ENCODE peak calls at places on chromosomes 3 and 15, in nine cellular contexts. K is transverse colon; Q is right lobe of liver; I is neuronal stem cell; M is IMR-90; U is CD8-positive, alpha-beta memory T cell; L is cardiac muscle cell; G is psoas muscle; D is ovary. O is an unnamed sample. For H3K27me3, the result is how much of the 10 kb centered on the place peaks cover.

GRCh38 chr3:38131621-38132369 is 5.1 kb downstream of the ACAA1 start:
- DNase-seq in K (peak), Q (peak), I (peak), M (peak), U (no peak), L (peak), G (no peak), D (no peak), O (no peak)

GRCh38 chr3:63479661-63480035 is 172.8 kb upstream of the SNTN start:
- DNase-seq in K (no peak), Q (no peak), I (no peak), M (no peak), U (no peak), L (peak), G (no peak), D (no peak), O (no peak)

GRCh38 chr3:32934150-32934742 is 17.2 kb upstream of the CCR4 start:
- DNase-seq in K (no peak), Q (no peak), I (peak), M (peak), U (no peak), L (peak), G (no peak), D (no peak), O (no peak)

GRCh38 chr3:104886220-104886995 is 480.3 kb upstream of the ALCAM start:
- DNase-seq in K (no peak), Q (no peak), I (no peak), M (peak), U (no peak), L (no peak), G (no peak), D (no peak), O (no peak)

GRCh38 chr3:39202094-39202493 is 9.7 kb upstream of the XIRP1 start:
- DNase-seq in K (no peak), Q (no peak), I (no peak), M (no peak), U (no peak), L (peak), G (no peak), D (no peak), O (no peak)

GRCh38 chr15:86021281-86022264 is 58.1 kb upstream of the AGBL1 start:
- DNase-seq in K (peak), Q (no peak), I (no peak), M (no peak), U (no peak), L (no peak), G (no peak), D (no peak), O (no peak)

GRCh38 chr3:8962226-8962861 is 928 bp downstream of the RAD18 start:
- DNase-seq in K (no peak), Q (no peak), I (no peak), M (peak), U (no peak), L (no peak), G (no peak), D (no peak), O (no peak)

GRCh38 chr3:111338059-111338698 is 203.8 kb upstream of the CD96 start:
- DNase-seq in K (peak), Q (no peak), I (no peak), M (peak), U (no peak), L (peak), G (no peak), D (no peak), O (no peak)

GRCh38 chr3:28799084-28799483 is 450.5 kb upstream of the AZI2 start:
- DNase-seq in K (no peak), Q (no peak), I (no peak), M (peak), U (no peak), L (peak), G (no peak), D (no peak), O (no peak)

GRCh38 chr3:37147676-37148075 is 26.7 kb downstream of the LRRFIP2 start:
- DNase-seq in K (no peak), Q (no peak), I (no peak), M (no peak), U (no peak), L (no peak), G (no peak), D (no peak), O (no peak)

GRCh38 chr15:82414536-82415191 is 15.0 kb upstream of the GOLGA6L9 start:
- DNase-seq in K (no peak), Q (no peak), I (no peak), M (peak), U (no peak), L (peak), G (no peak), D (no peak), O (no peak)

GRCh38 chr3:46488735-46489361 is 8.9 kb upstream of the RTP3 start:
- DNase-seq in K (peak), Q (peak), I (peak), M (peak), U (peak), L (peak), G (peak), D (peak), O (peak)

GRCh38 chr3:106302451-106303221 is 433.8 kb upstream of the CBLB start:
- DNase-seq in K (no peak), Q (no peak), I (no peak), M (no peak), U (no peak), L (no peak), G (no peak), D (no peak), O (no peak)

GRCh38 chr15:29800441-29801366 is 21.6 kb downstream of the TJP1 start:
- DNase-seq in K (no peak), Q (no peak), I (no peak), M (no peak), U (no peak), L (peak), G (no peak), D (no peak), O (no peak)

GRCh38 chr15:81303241-81304225 is 20.4 kb downstream of the STARD5 start:
- DNase-seq in K (no peak), Q (no peak), I (no peak), M (peak), U (peak), L (peak), G (no peak), D (no peak), O (no peak)

GRCh38 chr3:126557761-126558160 is 971 bp downstream of the C3orf22 start:
- DNase-seq in K (no peak), Q (no peak), I (no peak), M (no peak), U (no peak), L (no peak), G (no peak), D (no peak), O (no peak)

GRCh38 chr15:73800662-73801345 is 47.7 kb upstream of the INSYN1 start:
- DNase-seq in K (no peak), Q (no peak), I (no peak), M (peak), U (no peak), L (peak), G (peak), D (peak), O (no peak)

GRCh38 chr3:143847787-143848631 is at the start of gene SLC9A9:
- DNase-seq in K (peak), Q (no peak), I (no peak), M (peak), U (peak), L (peak), G (peak), D (no peak), O (no peak)

GRCh38 chr3:67808906-67809305 is 154.5 kb upstream of the SUCLG2 start:
- DNase-seq in K (no peak), Q (no peak), I (no peak), M (no peak), U (no peak), L (no peak), G (no peak), D (no peak), O (no peak)

GRCh38 chr3:185504636-185505035 is 5.8 kb upstream of the TMEM41A start:
- DNase-seq in K (no peak), Q (no peak), I (no peak), M (no peak), U (no peak), L (no peak), G (no peak), D (no peak), O (no peak)

GRCh38 chr15:91874992-91875651 is 21.6 kb downstream of the SLCO3A1 start:
- DNase-seq in K (no peak), Q (no peak), I (no peak), M (no peak), U (no peak), L (no peak), G (no peak), D (no peak), O (no peak)

GRCh38 chr3:187002915-187003314 is 72.6 kb downstream of the ST6GAL1 start:
- DNase-seq in K (no peak), Q (no peak), I (no peak), M (no peak), U (no peak), L (no peak), G (no peak), D (no peak), O (no peak)

GRCh38 chr15:20340931-20341661 is 200.5 kb downstream of the GOLGA6L6 start:
- DNase-seq in K (peak), Q (peak), I (no peak), M (no peak), U (no peak), L (peak), G (peak), D (peak), O (no peak)

GRCh38 chr3:128081846-128082245 is 29.6 kb downstream of the SEC61A1 start:
- DNase-seq in K (no peak), Q (peak), I (no peak), M (peak), U (no peak), L (peak), G (no peak), D (no peak), O (no peak)

GRCh38 chr3:41808152-41808551 is 153.8 kb downstream of the ULK4 start:
- DNase-seq in K (no peak), Q (no peak), I (no peak), M (peak), U (no peak), L (peak), G (no peak), D (no peak), O (no peak)

GRCh38 chr3:155702745-155703581 is 41.9 kb downstream of the PLCH1 start:
- DNase-seq in K (no peak), Q (no peak), I (no peak), M (no peak), U (no peak), L (no peak), G (no peak), D (no peak), O (no peak)

GRCh38 chr15:57135800-57136199 is 217.4 kb downstream of the TCF12 start:
- DNase-seq in K (no peak), Q (no peak), I (no peak), M (no peak), U (no peak), L (no peak), G (no peak), D (no peak), O (no peak)

GRCh38 chr3:190307164-190307545 is 15.1 kb downstream of the CLDN1 start:
- DNase-seq in K (no peak), Q (no peak), I (no peak), M (no peak), U (no peak), L (no peak), G (no peak), D (no peak), O (no peak)

GRCh38 chr3:44415421-44415820 is 62.0 kb downstream of the ZNF445 start:
- DNase-seq in K (no peak), Q (no peak), I (no peak), M (no peak), U (no peak), L (no peak), G (no peak), D (no peak), O (no peak)

GRCh38 chr3:194178693-194179092 is 42.7 kb downstream of the HES1 start:
- DNase-seq in K (no peak), Q (no peak), I (no peak), M (no peak), U (no peak), L (no peak), G (no peak), D (no peak), O (no peak)

GRCh38 chr3:5186089-5186853 is 1.2 kb upstream of the EDEM1 start:
- DNase-seq in K (no peak), Q (no peak), I (no peak), M (no peak), U (no peak), L (peak), G (no peak), D (no peak), O (no peak)

GRCh38 chr15:85642693-85643058 is 152.0 kb downstream of the KLHL25 start:
- DNase-seq in K (peak), Q (no peak), I (no peak), M (peak), U (no peak), L (peak), G (peak), D (peak), O (no peak)

GRCh38 chr15:43433661-43434303 is 59.2 kb downstream of the TP53BP1 start:
- DNase-seq in K (no peak), Q (no peak), I (no peak), M (no peak), U (no peak), L (no peak), G (no peak), D (no peak), O (no peak)

GRCh38 chr15:74275957-74276356 is 39.8 kb downstream of the CCDC33 start:
- DNase-seq in K (no peak), Q (no peak), I (no peak), M (no peak), U (no peak), L (no peak), G (no peak), D (no peak), O (no peak)

GRCh38 chr15:99123706-99124451 is 19.0 kb downstream of the SYNM start:
- DNase-seq in K (peak), Q (no peak), I (peak), M (peak), U (no peak), L (peak), G (peak), D (peak), O (no peak)

GRCh38 chr3:123289336-123290106 is 87.8 kb downstream of the SEC22A start:
- DNase-seq in K (no peak), Q (no peak), I (no peak), M (no peak), U (no peak), L (no peak), G (peak), D (no peak), O (no peak)

GRCh38 chr3:128492353-128493220 is at the start of gene GATA2:
- DNase-seq in K (no peak), Q (no peak), I (no peak), M (no peak), U (peak), L (no peak), G (peak), D (no peak), O (no peak)

GRCh38 chr15:65638681-65639089 is 16.9 kb downstream of the SLC24A1 start:
- DNase-seq in K (no peak), Q (no peak), I (peak), M (peak), U (peak), L (peak), G (no peak), D (no peak), O (peak)

GRCh38 chr15:51726302-51727073 is 11.0 kb downstream of the LYSMD2 start:
- DNase-seq in K (peak), Q (no peak), I (peak), M (peak), U (no peak), L (peak), G (peak), D (peak), O (no peak)
- H3K27ac ChIP-seq in K (peak), Q (no peak), I (no peak), M (no peak), U (no peak), L (peak), G (peak), D (peak), O (no peak)

GRCh38 chr15:37093480-37094410 is 6.6 kb downstream of the MEIS2 start:
- DNase-seq in K (no peak), Q (no peak), I (no peak), M (peak), U (no peak), L (peak), G (no peak), D (no peak), O (no peak)
- H3K27me3 ChIP-seq in K (half or more), Q (under half), I (under half), M (under half), U (under half), L (under half), G (under half), D (under half), O (under half)

GRCh38 chr15:89367485-89368451 is 33.1 kb upstream of the POLG start:
- DNase-seq in K (no peak), Q (no peak), I (no peak), M (no peak), U (no peak), L (peak), G (no peak), D (no peak), O (no peak)

GRCh38 chr15:89369548-89369947 is 34.9 kb upstream of the POLG start:
- DNase-seq in K (no peak), Q (no peak), I (no peak), M (no peak), U (no peak), L (no peak), G (no peak), D (no peak), O (no peak)

GRCh38 chr15:89366656-89367393 is 32.2 kb upstream of the POLG start:
- DNase-seq in K (no peak), Q (no peak), I (no peak), M (no peak), U (no peak), L (no peak), G (no peak), D (no peak), O (no peak)

GRCh38 chr15:89370120-89371077 is 35.8 kb upstream of the POLG start:
- DNase-seq in K (no peak), Q (no peak), I (no peak), M (no peak), U (no peak), L (no peak), G (no peak), D (no peak), O (no peak)

DNA sequence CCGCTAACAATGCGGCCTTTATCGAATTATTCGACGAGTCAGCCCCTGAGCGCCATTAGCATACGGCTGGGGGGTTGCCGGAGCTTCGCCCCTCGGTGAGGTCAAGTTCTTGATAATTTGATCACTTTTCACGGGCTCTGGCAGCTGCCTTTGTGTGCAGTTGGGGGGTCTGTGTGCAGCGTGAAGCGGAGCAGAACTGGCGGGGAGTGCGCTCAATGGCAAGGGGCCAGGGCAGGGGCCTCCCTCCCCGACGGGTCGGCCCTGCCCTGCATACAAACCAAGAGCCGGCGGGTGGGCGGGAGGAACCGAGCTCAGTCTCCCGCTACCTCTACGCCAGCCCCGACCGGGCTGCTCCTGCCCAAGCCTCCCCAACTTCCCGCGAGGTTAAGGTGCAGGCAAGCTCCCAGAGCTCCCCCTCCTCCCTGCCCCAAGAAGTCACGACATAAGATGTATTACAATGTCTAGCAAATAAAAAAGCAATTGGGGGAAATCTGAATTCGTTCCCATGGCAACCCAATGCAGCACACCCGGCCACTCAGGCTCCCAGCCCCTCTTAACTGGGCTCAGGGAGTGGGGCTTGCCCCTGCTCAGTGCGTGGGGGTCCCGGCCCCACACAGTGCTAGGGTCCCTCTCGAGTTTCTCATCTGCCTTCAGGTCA is 34.1 kb upstream of the POLG start:
- DNase-seq in K (no peak), Q (no peak), I (no peak), M (no peak), U (no peak), L (no peak), G (no peak), D (no peak), O (no peak)
- H3K4me3 ChIP-seq in K (no peak), Q (no peak), I (no peak), M (no peak), U (no peak), L (no peak), G (no peak), D (no peak), O (no peak)

DNA sequence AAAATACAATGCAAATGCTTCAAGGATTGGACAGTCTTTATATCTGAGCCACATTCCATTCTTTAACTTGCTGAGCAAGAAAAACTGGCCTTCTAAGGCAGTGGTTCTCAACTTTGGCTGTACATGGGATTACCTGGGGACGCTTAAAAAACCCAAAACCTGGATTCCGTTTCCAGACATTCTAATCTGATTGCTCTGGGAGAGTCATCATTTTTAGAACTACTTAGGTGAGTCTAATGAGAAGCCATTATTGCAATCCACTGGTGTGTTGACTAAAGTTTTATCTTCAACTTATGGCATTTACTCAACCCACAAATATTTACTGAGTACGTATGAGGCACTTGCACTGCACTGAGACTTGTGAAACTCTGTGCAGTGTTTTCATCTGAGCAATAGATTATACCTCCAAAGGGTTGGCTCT is 195.7 kb upstream of the ATP11B start:
- DNase-seq in K (no peak), Q (no peak), I (no peak), M (no peak), U (no peak), L (no peak), G (no peak), D (no peak), O (no peak)
- H3K27ac ChIP-seq in K (no peak), Q (no peak), I (no peak), M (no peak), U (no peak), L (no peak), G (no peak), D (no peak), O (no peak)

GRCh38 chr15:28105793-28106192 is 6.7 kb upstream of the OCA2 start:
- DNase-seq in K (no peak), Q (no peak), I (no peak), M (no peak), U (no peak), L (no peak), G (no peak), D (no peak), O (no peak)

GRCh38 chr15:28107894-28108255 is 8.8 kb upstream of the OCA2 start:
- DNase-seq in K (no peak), Q (no peak), I (no peak), M (no peak), U (no peak), L (no peak), G (no peak), D (no peak), O (no peak)

GRCh38 chr15:28106294-28107110 is 7.4 kb upstream of the OCA2 start:
- DNase-seq in K (no peak), Q (no peak), I (no peak), M (no peak), U (peak), L (peak), G (no peak), D (no peak), O (no peak)

GRCh38 chr15:28105224-28105791 is 6.2 kb upstream of the OCA2 start:
- DNase-seq in K (no peak), Q (no peak), I (no peak), M (no peak), U (no peak), L (no peak), G (no peak), D (no peak), O (no peak)

GRCh38 chr15:28107111-28107893 is 8.2 kb upstream of the OCA2 start:
- DNase-seq in K (no peak), Q (no peak), I (no peak), M (no peak), U (peak), L (peak), G (no peak), D (no peak), O (no peak)
- H3K27me3 ChIP-seq in K (under half), Q (under half), I (under half), M (under half), U (under half), L (under half), G (under half), D (under half), O (under half)

DNA sequence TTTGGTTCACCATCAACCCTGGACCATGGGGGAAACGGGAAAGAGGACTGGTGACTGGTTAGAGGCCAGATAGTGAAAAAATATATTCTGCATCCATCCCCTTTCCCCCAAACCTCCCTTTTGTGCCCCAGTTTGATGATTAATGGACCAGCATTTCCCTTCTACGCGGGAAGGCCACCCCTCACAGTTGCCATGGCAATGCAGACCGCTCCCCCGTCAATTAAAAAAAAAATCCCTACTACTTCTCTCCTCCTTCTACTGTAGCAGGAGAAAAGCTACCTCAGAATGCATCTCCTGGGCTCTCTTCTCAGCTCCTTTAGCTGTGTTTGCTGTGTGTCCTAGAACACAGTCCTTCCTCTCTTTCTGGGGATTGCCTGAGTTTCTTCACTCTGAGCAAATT is 4.0 kb downstream of the BAHD1 start:
- DNase-seq in K (no peak), Q (no peak), I (no peak), M (no peak), U (no peak), L (no peak), G (no peak), D (no peak), O (no peak)
- H3K4me3 ChIP-seq in K (no peak), Q (no peak), I (no peak), M (no peak), U (no peak), L (no peak), G (no peak), D (no peak), O (no peak)